ENCODE peak calls at places on chromosomes 6 and 20, in four cellular contexts. One of them, this sample, is unnamed.

GRCh38 chr6:80143312-80143960 is 37.0 kb downstream of the BCKDHB start:
- DNase-seq in GM06990: no peak
- DNase-seq in IMR-90: peak
- DNase-seq in aorta: peak
- DNase-seq in this sample: peak

GRCh38 chr6:107867302-107867615 is 43.1 kb upstream of the SCML4 start:
- DNase-seq in aorta: no peak
- DNase-seq in GM06990: no peak
- DNase-seq in IMR-90: no peak
- DNase-seq in this sample: no peak

GRCh38 chr6:34484899-34485298 is 19.0 kb downstream of the PACSIN1 start:
- DNase-seq in aorta: no peak
- DNase-seq in GM06990: peak
- DNase-seq in IMR-90: no peak
- DNase-seq in this sample: no peak

GRCh38 chr20:53900380-53900999 is 169.9 kb downstream of the BCAS1 start:
- DNase-seq in aorta: no peak
- DNase-seq in GM06990: no peak
- DNase-seq in IMR-90: peak
- DNase-seq in this sample: no peak

GRCh38 chr6:135475292-135475886 is 22.2 kb downstream of the AHI1 start:
- DNase-seq in GM06990: no peak
- DNase-seq in aorta: no peak
- DNase-seq in IMR-90: peak
- DNase-seq in this sample: peak

GRCh38 chr6:42007753-42008528 is 42.4 kb upstream of the TAF8 start:
- DNase-seq in GM06990: no peak
- DNase-seq in IMR-90: no peak
- DNase-seq in aorta: no peak
- DNase-seq in this sample: no peak

GRCh38 chr6:26183581-26184408 is 96.6 kb downstream of the HFE start:
- DNase-seq in GM06990: peak
- DNase-seq in IMR-90: peak
- DNase-seq in aorta: peak
- DNase-seq in this sample: peak

GRCh38 chr6:139490482-139490881 is 116.0 kb upstream of the CITED2 start:
- DNase-seq in IMR-90: peak
- DNase-seq in GM06990: no peak
- DNase-seq in aorta: no peak
- DNase-seq in this sample: no peak

GRCh38 chr6:15272562-15272961 is 26.7 kb downstream of the JARID2 start:
- DNase-seq in aorta: no peak
- DNase-seq in GM06990: no peak
- DNase-seq in IMR-90: no peak
- DNase-seq in this sample: no peak

GRCh38 chr6:136737343-136738177 is 54.7 kb downstream of the MAP3K5 start:
- DNase-seq in IMR-90: peak
- DNase-seq in aorta: peak
- DNase-seq in GM06990: no peak
- DNase-seq in this sample: no peak

GRCh38 chr6:158042245-158042798 is 60.7 kb downstream of the SYNJ2 start:
- DNase-seq in GM06990: no peak
- DNase-seq in IMR-90: peak
- DNase-seq in aorta: peak
- DNase-seq in this sample: peak

GRCh38 chr6:168799067-168799466 is 358.1 kb downstream of the SMOC2 start:
- DNase-seq in GM06990: no peak
- DNase-seq in IMR-90: no peak
- DNase-seq in aorta: no peak
- DNase-seq in this sample: no peak

GRCh38 chr6:8131265-8131897 is 29.0 kb upstream of the EEF1E1 start:
- DNase-seq in GM06990: peak
- DNase-seq in aorta: peak
- DNase-seq in IMR-90: peak
- DNase-seq in this sample: no peak

GRCh38 chr20:61937963-61938838 is 127.5 kb downstream of the TAF4 start:
- DNase-seq in GM06990: no peak
- DNase-seq in aorta: no peak
- DNase-seq in IMR-90: no peak
- DNase-seq in this sample: no peak

GRCh38 chr6:122997541-122998150 is 1.6 kb downstream of the CLVS2 start:
- DNase-seq in aorta: no peak
- DNase-seq in GM06990: no peak
- DNase-seq in IMR-90: no peak
- DNase-seq in this sample: no peak
- H3K4me3 ChIP-seq in aorta: no peak
- H3K4me3 ChIP-seq in GM06990: no peak
- H3K4me3 ChIP-seq in IMR-90: no peak
- H3K4me3 ChIP-seq in this sample: no peak

GRCh38 chr6:27811383-27811782 is 100.8 kb downstream of the OR2B2 start:
- DNase-seq in aorta: no peak
- DNase-seq in GM06990: no peak
- DNase-seq in IMR-90: no peak
- DNase-seq in this sample: no peak
- H3K4me3 ChIP-seq in aorta: no peak
- H3K4me3 ChIP-seq in GM06990: peak
- H3K4me3 ChIP-seq in IMR-90: no peak
- H3K4me3 ChIP-seq in this sample: peak

GRCh38 chr20:12947691-12948090 is 61.1 kb upstream of the SPTLC3 start:
- DNase-seq in IMR-90: no peak
- DNase-seq in GM06990: no peak
- DNase-seq in aorta: no peak
- DNase-seq in this sample: no peak
- H3K4me3 ChIP-seq in IMR-90: no peak
- H3K4me3 ChIP-seq in GM06990: no peak
- H3K4me3 ChIP-seq in aorta: no peak
- H3K4me3 ChIP-seq in this sample: no peak

DNA sequence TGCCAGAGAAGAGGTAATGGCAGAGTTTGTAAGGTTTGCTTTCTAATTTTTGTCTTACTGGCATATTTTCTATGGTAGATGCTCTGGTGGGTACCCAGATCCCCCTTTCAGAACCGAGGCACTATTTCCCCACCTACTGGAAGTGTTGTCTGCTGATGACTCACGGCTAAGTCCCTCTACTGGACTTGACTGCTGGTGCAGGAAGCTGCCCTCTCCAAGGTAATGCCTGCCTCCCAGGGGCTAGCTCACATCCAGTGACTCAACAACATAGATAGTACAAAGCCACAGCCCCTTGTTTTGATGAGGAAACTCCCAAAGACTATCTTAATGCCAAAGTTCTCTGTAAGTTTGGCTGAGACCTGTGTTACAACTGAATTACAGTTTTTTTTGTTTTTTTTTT is 285.4 kb upstream of the FLRT3 start:
- DNase-seq in aorta: no peak
- DNase-seq in GM06990: no peak
- DNase-seq in IMR-90: peak
- DNase-seq in this sample: peak
- H3K4me3 ChIP-seq in aorta: no peak
- H3K4me3 ChIP-seq in GM06990: no peak
- H3K4me3 ChIP-seq in IMR-90: no peak
- H3K4me3 ChIP-seq in this sample: no peak

DNA sequence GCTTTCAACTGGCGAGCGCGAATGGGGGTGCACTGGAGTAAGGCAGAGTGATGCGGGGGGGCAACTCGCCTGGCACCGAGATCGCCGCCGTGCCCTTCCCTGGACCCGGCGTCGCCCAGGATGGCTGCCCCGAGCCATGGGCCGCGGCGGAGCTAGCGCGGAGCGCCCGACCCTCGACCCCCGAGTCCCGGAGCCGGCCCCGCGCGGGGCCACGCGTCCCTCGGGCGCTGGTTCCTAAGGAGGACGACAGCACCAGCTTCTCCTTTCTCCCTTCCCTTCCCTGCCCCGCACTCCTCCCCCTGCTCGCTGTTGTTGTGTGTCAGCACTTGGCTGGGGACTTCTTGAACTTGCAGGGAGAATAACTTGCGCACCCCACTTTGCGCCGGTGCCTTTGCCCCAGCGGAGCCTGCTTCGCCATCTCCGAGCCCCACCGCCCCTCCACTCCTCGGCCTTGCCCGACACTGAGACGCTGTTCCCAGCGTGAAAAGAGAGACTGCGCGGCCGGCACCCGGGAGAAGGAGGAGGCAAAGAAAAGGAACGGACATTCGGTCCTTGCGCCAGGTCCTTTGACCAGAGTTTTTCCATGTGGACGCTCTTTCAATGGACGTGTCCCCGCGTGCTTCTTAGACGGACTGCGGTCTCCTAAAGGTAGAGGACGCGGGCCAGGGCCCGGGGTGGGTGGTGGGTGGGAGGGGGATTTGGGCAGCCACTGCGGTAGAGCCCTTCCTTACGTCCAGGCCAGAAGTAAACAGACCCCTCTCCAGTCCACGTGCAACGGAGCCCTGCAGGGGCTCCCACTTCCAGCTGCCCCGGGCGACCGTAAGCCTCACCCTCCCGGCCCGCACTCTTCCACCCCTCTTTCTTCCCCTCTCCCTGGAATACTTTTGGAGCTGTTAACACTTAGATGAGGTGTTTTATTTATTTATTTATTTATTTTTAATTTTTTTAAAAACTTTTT is 1.0 kb downstream of the BMP2 start:
- DNase-seq in IMR-90: peak
- DNase-seq in GM06990: peak
- DNase-seq in aorta: peak
- DNase-seq in this sample: no peak
- H3K4me3 ChIP-seq in IMR-90: peak
- H3K4me3 ChIP-seq in GM06990: peak
- H3K4me3 ChIP-seq in aorta: peak
- H3K4me3 ChIP-seq in this sample: peak

GRCh38 chr20:58551631-58552030 is 36.4 kb upstream of the APCDD1L start:
- DNase-seq in IMR-90: no peak
- DNase-seq in aorta: no peak
- DNase-seq in GM06990: no peak
- DNase-seq in this sample: no peak

GRCh38 chr20:58547527-58548475 is 32.6 kb upstream of the APCDD1L start:
- DNase-seq in GM06990: no peak
- DNase-seq in IMR-90: peak
- DNase-seq in aorta: no peak
- DNase-seq in this sample: no peak

GRCh38 chr20:58550661-58551060 is 35.5 kb upstream of the APCDD1L start:
- DNase-seq in IMR-90: peak
- DNase-seq in aorta: no peak
- DNase-seq in GM06990: no peak
- DNase-seq in this sample: peak

GRCh38 chr20:58549231-58549630 is 34.0 kb upstream of the APCDD1L start:
- DNase-seq in aorta: no peak
- DNase-seq in GM06990: no peak
- DNase-seq in IMR-90: no peak
- DNase-seq in this sample: no peak

GRCh38 chr20:58549681-58550542 is 34.7 kb upstream of the APCDD1L start:
- DNase-seq in GM06990: no peak
- DNase-seq in aorta: no peak
- DNase-seq in IMR-90: no peak
- DNase-seq in this sample: no peak
- H3K4me3 ChIP-seq in GM06990: no peak
- H3K4me3 ChIP-seq in aorta: no peak
- H3K4me3 ChIP-seq in IMR-90: no peak
- H3K4me3 ChIP-seq in this sample: no peak

GRCh38 chr6:5082487-5083306 is 2.4 kb upstream of the PPP1R3G start:
- DNase-seq in IMR-90: peak
- DNase-seq in GM06990: no peak
- DNase-seq in aorta: no peak
- DNase-seq in this sample: peak

GRCh38 chr6:5084787-5085637 is at the start of gene PPP1R3G:
- DNase-seq in aorta: peak
- DNase-seq in GM06990: peak
- DNase-seq in IMR-90: peak
- DNase-seq in this sample: peak

GRCh38 chr6:5084192-5084786 is 852 bp upstream of the PPP1R3G start:
- DNase-seq in IMR-90: no peak
- DNase-seq in aorta: peak
- DNase-seq in GM06990: no peak
- DNase-seq in this sample: no peak

GRCh38 chr6:5083307-5083583 is 1.9 kb upstream of the PPP1R3G start:
- DNase-seq in GM06990: no peak
- DNase-seq in aorta: no peak
- DNase-seq in IMR-90: no peak
- DNase-seq in this sample: no peak

DNA sequence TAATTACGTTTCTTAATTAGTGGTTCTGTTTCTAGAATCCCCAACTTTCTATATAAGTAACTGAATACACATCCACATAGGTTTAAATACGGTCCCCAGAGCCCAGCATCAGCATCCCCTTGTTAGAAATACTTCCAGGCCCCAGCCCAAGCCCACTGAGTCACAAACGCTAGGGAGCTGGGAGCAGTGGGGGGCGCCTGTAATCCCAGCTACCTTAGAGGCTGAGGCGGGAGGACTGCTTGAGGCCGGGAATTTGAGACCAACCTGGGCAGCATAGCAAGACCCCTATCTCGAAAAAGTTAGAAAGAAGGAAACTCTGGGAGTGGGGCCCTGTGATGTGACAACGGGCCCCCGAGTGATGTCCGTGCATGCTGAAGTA is 1.3 kb upstream of the PPP1R3G start:
- DNase-seq in aorta: no peak
- DNase-seq in GM06990: no peak
- DNase-seq in IMR-90: no peak
- DNase-seq in this sample: no peak
- H3K4me3 ChIP-seq in aorta: no peak
- H3K4me3 ChIP-seq in GM06990: no peak
- H3K4me3 ChIP-seq in IMR-90: no peak
- H3K4me3 ChIP-seq in this sample: no peak

GRCh38 chr20:50129662-50130345 is 16.9 kb upstream of the UBE2V1 start:
- DNase-seq in aorta: peak
- DNase-seq in IMR-90: peak
- DNase-seq in GM06990: no peak
- DNase-seq in this sample: no peak
- H3K4me3 ChIP-seq in aorta: no peak
- H3K4me3 ChIP-seq in IMR-90: no peak
- H3K4me3 ChIP-seq in GM06990: no peak
- H3K4me3 ChIP-seq in this sample: no peak

This sample was measured in skeletal muscle cell.